ENCODE peak calls at places on chromosomes 4 and X, in six cellular contexts. V is RPMI8226, X is AG20443, B is left colon, L is iris pigment epithelial cell, W is caudate nucleus. A is an unnamed sample.
A peak's percentile ranks its signal among the peaks of the same experiment; 100 is the strongest.

GRCh38 chr4:6991771-6992557 is 51.2 kb upstream of the TADA2B start:
- DNase-seq in V (peak; percentile 84), X (peak; percentile 76), B (no peak), L (peak; percentile 92), W (peak; percentile 24), A (no peak)

GRCh38 chrX:19627081-19627480 is 111.8 kb upstream of the MAP3K15 start:
- DNase-seq in V (no peak), X (peak; percentile 39), B (no peak), L (no peak), W (peak; percentile 75), A (no peak)

GRCh38 chr4:102627831-102628523 is 126.8 kb downstream of the NFKB1 start:
- DNase-seq in V (no peak), X (peak; percentile 65), B (no peak), L (peak; percentile 78), W (no peak), A (no peak)

GRCh38 chrX:115616943-115617563 is 56.1 kb downstream of the PLS3 start:
- DNase-seq in V (no peak), X (no peak), B (no peak), L (peak; percentile 84), W (no peak), A (no peak)

GRCh38 chrX:107565916-107566602 is 62.3 kb upstream of the PRPS1 start:
- DNase-seq in V (no peak), X (peak; percentile 47), B (no peak), L (peak; percentile 84), W (no peak), A (no peak)

GRCh38 chrX:68570598-68570997 is 71.7 kb downstream of the YIPF6 start:
- DNase-seq in V (no peak), X (no peak), B (no peak), L (no peak), W (no peak), A (no peak)

GRCh38 chr4:159090255-159090654 is 12.6 kb upstream of the RAPGEF2 start:
- DNase-seq in V (no peak), X (no peak), B (no peak), L (no peak), W (no peak), A (no peak)

GRCh38 chr4:122602277-122603142 is 18.4 kb downstream of the IL21 start:
- DNase-seq in V (peak; percentile 38), X (peak; percentile 51), B (no peak), L (peak; percentile 62), W (no peak), A (no peak)

GRCh38 chr4:67082746-67083145 is 462.6 kb downstream of the CENPC start:
- DNase-seq in V (no peak), X (no peak), B (no peak), L (no peak), W (no peak), A (no peak)

GRCh38 chrX:154019061-154019621 is 561 bp downstream of the IRAK1 start:
- DNase-seq in V (peak; percentile 21), X (no peak), B (no peak), L (no peak), W (no peak), A (no peak)